ENCODE peak calls at places on chromosomes 5 and 9, in five cellular contexts. One of them, this sample, is unnamed.

GRCh38 chr5:169003721-169004481 is 297.0 kb downstream of the SLIT3 start:
- DNase-seq in heart left ventricle: no peak
- DNase-seq in SJSA1: no peak
- DNase-seq in SJCRH30: no peak
- DNase-seq in transverse colon: no peak
- DNase-seq in this sample: no peak

GRCh38 chr5:116626272-116626723 is 51.7 kb upstream of the SEMA6A start:
- DNase-seq in heart left ventricle: peak; percentile 88
- DNase-seq in SJSA1: peak; percentile 85
- DNase-seq in transverse colon: peak; percentile 67
- DNase-seq in SJCRH30: peak; percentile 67
- DNase-seq in this sample: peak; percentile 6

GRCh38 chr5:33457124-33457523 is 16.4 kb downstream of the TARS1 start:
- DNase-seq in heart left ventricle: no peak
- DNase-seq in SJCRH30: no peak
- DNase-seq in transverse colon: no peak
- DNase-seq in SJSA1: no peak
- DNase-seq in this sample: no peak

GRCh38 chr9:135253305-135254004 is 166.0 kb downstream of the OLFM1 start:
- DNase-seq in SJSA1: no peak
- DNase-seq in heart left ventricle: no peak
- DNase-seq in transverse colon: no peak
- DNase-seq in SJCRH30: no peak
- DNase-seq in this sample: no peak

GRCh38 chr9:4547016-4547415 is 56.7 kb downstream of the SLC1A1 start:
- DNase-seq in SJCRH30: no peak
- DNase-seq in transverse colon: no peak
- DNase-seq in SJSA1: peak; percentile 28
- DNase-seq in heart left ventricle: no peak
- DNase-seq in this sample: no peak

GRCh38 chr5:40578501-40579451 is 100.9 kb upstream of the PTGER4 start:
- DNase-seq in SJSA1: no peak
- DNase-seq in heart left ventricle: peak; percentile 25
- DNase-seq in SJCRH30: no peak
- DNase-seq in transverse colon: no peak
- DNase-seq in this sample: no peak

GRCh38 chr5:148981353-148981752 is 81.5 kb downstream of the SH3TC2 start:
- DNase-seq in SJSA1: no peak
- DNase-seq in transverse colon: no peak
- DNase-seq in SJCRH30: no peak
- DNase-seq in heart left ventricle: no peak
- DNase-seq in this sample: no peak

GRCh38 chr5:53642006-53642405 is 81.6 kb downstream of the NDUFS4 start:
- DNase-seq in heart left ventricle: no peak
- DNase-seq in SJCRH30: no peak
- DNase-seq in SJSA1: no peak
- DNase-seq in transverse colon: no peak
- DNase-seq in this sample: no peak

GRCh38 chr5:10034008-10034407 is 215.7 kb downstream of the ATPSCKMT start:
- DNase-seq in SJCRH30: peak; percentile 51
- DNase-seq in SJSA1: no peak
- DNase-seq in transverse colon: no peak
- DNase-seq in heart left ventricle: peak; percentile 36
- DNase-seq in this sample: no peak

GRCh38 chr9:108056805-108057386 is 567.3 kb upstream of the KLF4 start:
- DNase-seq in SJCRH30: no peak
- DNase-seq in transverse colon: no peak
- DNase-seq in heart left ventricle: no peak
- DNase-seq in SJSA1: peak; percentile 39
- DNase-seq in this sample: no peak

GRCh38 chr9:109017061-109017460 is 3.8 kb upstream of the CTNNAL1 start:
- DNase-seq in heart left ventricle: no peak
- DNase-seq in transverse colon: no peak
- DNase-seq in SJCRH30: no peak
- DNase-seq in SJSA1: no peak
- DNase-seq in this sample: no peak

GRCh38 chr5:136236479-136237083 is 43.6 kb upstream of the SMIM32 start:
- DNase-seq in heart left ventricle: no peak
- DNase-seq in transverse colon: no peak
- DNase-seq in SJSA1: no peak
- DNase-seq in SJCRH30: no peak
- DNase-seq in this sample: no peak

GRCh38 chr9:29393064-29393463 is 1819.8 kb upstream of the C9orf72 start:
- DNase-seq in SJCRH30: no peak
- DNase-seq in heart left ventricle: no peak
- DNase-seq in transverse colon: no peak
- DNase-seq in SJSA1: no peak
- DNase-seq in this sample: no peak

GRCh38 chr5:154138701-154139100 is 51.8 kb upstream of the GALNT10 start:
- DNase-seq in transverse colon: no peak
- DNase-seq in SJSA1: no peak
- DNase-seq in heart left ventricle: peak; percentile 82
- DNase-seq in SJCRH30: no peak
- DNase-seq in this sample: no peak

GRCh38 chr9:129497837-129498450 is 123.0 kb downstream of the C9orf50 start:
- DNase-seq in transverse colon: no peak
- DNase-seq in heart left ventricle: peak; percentile 22
- DNase-seq in SJCRH30: no peak
- DNase-seq in SJSA1: no peak
- DNase-seq in this sample: no peak

GRCh38 chr9:120702075-120702474 is 12.2 kb downstream of the MEGF9 start:
- DNase-seq in transverse colon: no peak
- DNase-seq in SJCRH30: no peak
- DNase-seq in SJSA1: no peak
- DNase-seq in heart left ventricle: no peak
- DNase-seq in this sample: no peak

GRCh38 chr5:133846478-133847226 is 121.8 kb downstream of the C5orf15 start:
- DNase-seq in transverse colon: no peak
- DNase-seq in SJCRH30: no peak
- DNase-seq in SJSA1: no peak
- DNase-seq in heart left ventricle: no peak
- DNase-seq in this sample: no peak

GRCh38 chr5:761854-762685 is 22.5 kb downstream of the ZDHHC11B start:
- DNase-seq in transverse colon: no peak
- DNase-seq in SJCRH30: no peak
- DNase-seq in SJSA1: no peak
- DNase-seq in heart left ventricle: peak; percentile 26
- DNase-seq in this sample: no peak

GRCh38 chr9:38066907-38067610 is 2.0 kb downstream of the SHB start:
- DNase-seq in transverse colon: peak; percentile 80
- DNase-seq in heart left ventricle: peak; percentile 62
- DNase-seq in SJCRH30: peak; percentile 22
- DNase-seq in SJSA1: no peak
- DNase-seq in this sample: peak; percentile 27

GRCh38 chr9:124345751-124346281 is 69.4 kb downstream of the PSMB7 start:
- DNase-seq in heart left ventricle: no peak
- DNase-seq in SJCRH30: no peak
- DNase-seq in transverse colon: no peak
- DNase-seq in SJSA1: no peak
- DNase-seq in this sample: no peak

GRCh38 chr5:132493241-132493640 is 2.7 kb upstream of the IRF1 start:
- DNase-seq in heart left ventricle: peak; percentile 9
- DNase-seq in transverse colon: peak; percentile 6
- DNase-seq in SJSA1: no peak
- DNase-seq in SJCRH30: no peak
- DNase-seq in this sample: no peak

GRCh38 chr9:26579047-26579446 is 313.6 kb downstream of the CAAP1 start:
- DNase-seq in SJSA1: no peak
- DNase-seq in SJCRH30: no peak
- DNase-seq in heart left ventricle: no peak
- DNase-seq in transverse colon: no peak
- DNase-seq in this sample: no peak

GRCh38 chr9:79008916-79009315 is 562.8 kb upstream of the TLE4 start:
- DNase-seq in SJCRH30: no peak
- DNase-seq in transverse colon: no peak
- DNase-seq in heart left ventricle: no peak
- DNase-seq in SJSA1: no peak
- DNase-seq in this sample: no peak

GRCh38 chr9:126380447-126380846 is 53.8 kb downstream of the MVB12B start:
- DNase-seq in heart left ventricle: no peak
- DNase-seq in SJSA1: no peak
- DNase-seq in SJCRH30: no peak
- DNase-seq in transverse colon: peak; percentile 1
- DNase-seq in this sample: no peak

GRCh38 chr9:98550206-98550820 is 158.4 kb downstream of the GABBR2 start:
- DNase-seq in SJCRH30: no peak
- DNase-seq in SJSA1: peak; percentile 60
- DNase-seq in transverse colon: no peak
- DNase-seq in heart left ventricle: no peak
- DNase-seq in this sample: no peak

GRCh38 chr5:134637106-134637721 is 4.6 kb upstream of the SAR1B start:
- DNase-seq in SJSA1: no peak
- DNase-seq in SJCRH30: no peak
- DNase-seq in heart left ventricle: no peak
- DNase-seq in transverse colon: no peak
- DNase-seq in this sample: no peak

GRCh38 chr5:72523960-72524582 is 16.9 kb upstream of the ZNF366 start:
- DNase-seq in SJSA1: peak; percentile 59
- DNase-seq in SJCRH30: peak; percentile 34
- DNase-seq in transverse colon: no peak
- DNase-seq in heart left ventricle: no peak
- DNase-seq in this sample: no peak

GRCh38 chr9:76680716-76681431 is 83.4 kb upstream of the PCA3 start:
- DNase-seq in transverse colon: no peak
- DNase-seq in SJSA1: no peak
- DNase-seq in heart left ventricle: no peak
- DNase-seq in SJCRH30: no peak
- DNase-seq in this sample: no peak

DNA sequence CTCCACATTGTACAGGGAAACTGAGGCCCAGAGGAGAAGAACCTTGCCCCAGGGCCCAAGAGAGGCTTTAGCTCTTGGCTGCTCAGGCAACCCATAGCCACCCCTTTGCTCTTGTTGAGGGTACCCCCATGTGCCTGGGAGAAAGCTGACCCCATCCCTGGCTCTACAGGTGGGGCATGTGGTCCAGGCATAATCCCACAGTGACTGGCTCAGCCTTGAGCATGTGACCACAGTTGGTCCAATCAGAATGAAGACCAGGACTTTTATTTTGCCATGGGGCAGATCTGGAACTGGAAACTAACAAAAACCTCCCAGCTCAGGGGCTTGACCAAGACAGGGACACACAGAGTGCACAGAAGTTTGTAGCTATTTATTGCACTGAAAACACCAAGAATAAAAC is 29.3 kb downstream of the SLC6A7 start:
- DNase-seq in SJSA1: no peak
- DNase-seq in transverse colon: no peak
- DNase-seq in heart left ventricle: no peak
- DNase-seq in SJCRH30: no peak
- DNase-seq in this sample: no peak
- H3K4me1 ChIP-seq in SJSA1: peaks cover 8% of the 10 kb centered on the region
- H3K4me1 ChIP-seq in transverse colon: peaks cover 19% of the 10 kb centered on the region
- H3K4me1 ChIP-seq in heart left ventricle: peaks cover 11% of the 10 kb centered on the region
- H3K4me1 ChIP-seq in SJCRH30: no peaks in the 10 kb centered on the region
- H3K4me1 ChIP-seq in this sample: peaks cover 21% of the 10 kb centered on the region

GRCh38 chr5:123517479-123517878 is 5.5 kb downstream of the CSNK1G3 start:
- DNase-seq in heart left ventricle: no peak
- DNase-seq in transverse colon: no peak
- DNase-seq in SJCRH30: no peak
- DNase-seq in SJSA1: no peak
- DNase-seq in this sample: no peak
- H3K4me1 ChIP-seq in heart left ventricle: peaks cover 22% of the 10 kb centered on the region
- H3K4me1 ChIP-seq in transverse colon: peaks cover 12% of the 10 kb centered on the region
- H3K4me1 ChIP-seq in SJCRH30: peaks cover 17% of the 10 kb centered on the region
- H3K4me1 ChIP-seq in SJSA1: no peaks in the 10 kb centered on the region
- H3K4me1 ChIP-seq in this sample: peaks cover 16% of the 10 kb centered on the region

GRCh38 chr9:34651876-34652602 is at the start of gene IL11RA:
- DNase-seq in SJCRH30: peak; percentile 81
- DNase-seq in SJSA1: peak; percentile 74
- DNase-seq in heart left ventricle: peak; percentile 94
- DNase-seq in transverse colon: peak; percentile 90
- DNase-seq in this sample: peak; percentile 50

GRCh38 chr9:34650816-34651215 is 1.2 kb upstream of the IL11RA start:
- DNase-seq in transverse colon: no peak
- DNase-seq in heart left ventricle: no peak
- DNase-seq in SJCRH30: no peak
- DNase-seq in SJSA1: no peak
- DNase-seq in this sample: no peak

GRCh38 chr9:34653131-34653530 is 1.1 kb downstream of the IL11RA start:
- DNase-seq in transverse colon: no peak
- DNase-seq in SJSA1: no peak
- DNase-seq in heart left ventricle: no peak
- DNase-seq in SJCRH30: no peak
- DNase-seq in this sample: peak; percentile 40

GRCh38 chr9:34652608-34653007 is 623 bp downstream of the IL11RA start:
- DNase-seq in SJCRH30: no peak
- DNase-seq in heart left ventricle: no peak
- DNase-seq in transverse colon: no peak
- DNase-seq in SJSA1: no peak
- DNase-seq in this sample: no peak

GRCh38 chr9:34651286-34651685 is 699 bp upstream of the IL11RA start:
- DNase-seq in transverse colon: peak; percentile 47
- DNase-seq in SJCRH30: no peak
- DNase-seq in heart left ventricle: peak; percentile 43
- DNase-seq in SJSA1: no peak
- DNase-seq in this sample: no peak
- H3K4me1 ChIP-seq in transverse colon: peaks cover 41% of the 10 kb centered on the region
- H3K4me1 ChIP-seq in SJCRH30: peaks cover 3% of the 10 kb centered on the region
- H3K4me1 ChIP-seq in heart left ventricle: peaks cover 72% of the 10 kb centered on the region
- H3K4me1 ChIP-seq in SJSA1: peaks cover 24% of the 10 kb centered on the region
- H3K4me1 ChIP-seq in this sample: peaks cover 41% of the 10 kb centered on the region

GRCh38 chr9:35905912-35906679 is at the start of gene HRCT1:
- DNase-seq in SJCRH30: peak; percentile 93
- DNase-seq in heart left ventricle: peak; percentile 89
- DNase-seq in transverse colon: peak; percentile 95
- DNase-seq in SJSA1: peak; percentile 71
- DNase-seq in this sample: peak; percentile 81

GRCh38 chr9:35906923-35907699 is 1.1 kb downstream of the HRCT1 start:
- DNase-seq in heart left ventricle: peak; percentile 61
- DNase-seq in SJSA1: peak; percentile 61
- DNase-seq in transverse colon: peak; percentile 65
- DNase-seq in SJCRH30: peak; percentile 43
- DNase-seq in this sample: no peak

GRCh38 chr9:35903049-35903448 is 3.0 kb upstream of the HRCT1 start:
- DNase-seq in SJSA1: no peak
- DNase-seq in SJCRH30: peak; percentile 14
- DNase-seq in transverse colon: no peak
- DNase-seq in heart left ventricle: peak; percentile 44
- DNase-seq in this sample: no peak

GRCh38 chr9:35904338-35904737 is 1.7 kb upstream of the HRCT1 start:
- DNase-seq in transverse colon: no peak
- DNase-seq in heart left ventricle: no peak
- DNase-seq in SJSA1: no peak
- DNase-seq in SJCRH30: no peak
- DNase-seq in this sample: no peak

GRCh38 chr9:35904966-35905781 is 828 bp upstream of the HRCT1 start:
- DNase-seq in heart left ventricle: no peak
- DNase-seq in SJCRH30: peak; percentile 61
- DNase-seq in transverse colon: peak; percentile 69
- DNase-seq in SJSA1: no peak
- DNase-seq in this sample: no peak
- H3K4me1 ChIP-seq in heart left ventricle: peaks cover 70% of the 10 kb centered on the region
- H3K4me1 ChIP-seq in SJCRH30: peaks cover 50% of the 10 kb centered on the region
- H3K4me1 ChIP-seq in transverse colon: peaks cover 54% of the 10 kb centered on the region
- H3K4me1 ChIP-seq in SJSA1: peaks cover 52% of the 10 kb centered on the region
- H3K4me1 ChIP-seq in this sample: peaks cover 56% of the 10 kb centered on the region